ENCODE peak calls at places on chromosomes 12 and 14, in six cellular contexts. S, W, C, E, G and T are unnamed samples.

GRCh38 chr12:107127482-107128185 is 34.3 kb upstream of the CRY1 start:
- DNase-seq in S (no peak), W (no peak), C (no peak), E (no peak), G (no peak), T (no peak)

GRCh38 chr12:107511292-107511691 is 174.3 kb upstream of the PWP1 start:
- DNase-seq in S (no peak), W (no peak), C (no peak), E (no peak), G (no peak), T (no peak)

GRCh38 chr12:47652491-47653234 is 53.2 kb downstream of the RPAP3 start:
- DNase-seq in S (no peak), W (no peak), C (no peak), E (no peak), G (peak), T (peak)

GRCh38 chr12:95004610-95005009 is 1.1 kb upstream of the NDUFA12 start:
- DNase-seq in S (no peak), W (no peak), C (no peak), E (no peak), G (no peak), T (no peak)

GRCh38 chr12:130142736-130143135 is 19.5 kb upstream of the FZD10 start:
- DNase-seq in S (no peak), W (no peak), C (no peak), E (no peak), G (no peak), T (no peak)

GRCh38 chr12:51686727-51687126 is 95.7 kb downstream of the SCN8A start:
- DNase-seq in S (no peak), W (no peak), C (no peak), E (no peak), G (no peak), T (no peak)

GRCh38 chr12:81896771-81897170 is 137.6 kb upstream of the PPFIA2 start:
- DNase-seq in S (no peak), W (no peak), C (no peak), E (no peak), G (no peak), T (peak)

GRCh38 chr14:34655959-34656358 is 26.0 kb upstream of the SNX6 start:
- DNase-seq in S (no peak), W (no peak), C (no peak), E (no peak), G (no peak), T (no peak)

GRCh38 chr12:124772467-124773170 is 91.0 kb downstream of the SCARB1 start:
- DNase-seq in S (no peak), W (no peak), C (no peak), E (no peak), G (no peak), T (no peak)

GRCh38 chr12:84661732-84662326 is 250.8 kb downstream of the SLC6A15 start:
- DNase-seq in S (no peak), W (no peak), C (no peak), E (no peak), G (no peak), T (no peak)

GRCh38 chr14:94689218-94689984 is 77.2 kb downstream of the SERPINA3 start:
- DNase-seq in S (no peak), W (peak), C (peak), E (peak), G (peak), T (peak)

GRCh38 chr12:83461326-83461985 is 774.8 kb downstream of the TMTC2 start:
- DNase-seq in S (no peak), W (no peak), C (no peak), E (no peak), G (no peak), T (no peak)

GRCh38 chr12:92707926-92708325 is 5.1 kb downstream of the PLEKHG7 start:
- DNase-seq in S (no peak), W (no peak), C (no peak), E (no peak), G (no peak), T (no peak)

GRCh38 chr14:53840444-53840843 is 116.2 kb downstream of the BMP4 start:
- DNase-seq in S (no peak), W (no peak), C (no peak), E (no peak), G (no peak), T (no peak)

GRCh38 chr12:1552171-1552570 is 42.2 kb downstream of the FBXL14 start:
- DNase-seq in S (no peak), W (no peak), C (no peak), E (no peak), G (no peak), T (no peak)

GRCh38 chr12:62862259-62862881 is 72.6 kb downstream of the PPM1H start:
- DNase-seq in S (no peak), W (no peak), C (no peak), E (no peak), G (no peak), T (no peak)

GRCh38 chr14:98599082-98599481 is 672.9 kb downstream of the BCL11B start:
- DNase-seq in S (no peak), W (no peak), C (no peak), E (no peak), G (no peak), T (no peak)

GRCh38 chr14:80629606-80630005 is 311.9 kb downstream of the CEP128 start:
- DNase-seq in S (no peak), W (no peak), C (no peak), E (no peak), G (no peak), T (no peak)

GRCh38 chr12:111100554-111100953 is 180.2 kb upstream of the MYL2 start:
- DNase-seq in S (no peak), W (no peak), C (no peak), E (no peak), G (no peak), T (no peak)

GRCh38 chr14:50063876-50064420 is 52.4 kb downstream of the VCPKMT start:
- DNase-seq in S (no peak), W (no peak), C (no peak), E (no peak), G (no peak), T (no peak)

GRCh38 chr14:59511916-59512530 is 27.7 kb downstream of the JKAMP start:
- DNase-seq in S (no peak), W (peak), C (peak), E (no peak), G (no peak), T (peak)

GRCh38 chr14:54133896-54134295 is 177.3 kb upstream of the BMP4 start:
- DNase-seq in S (no peak), W (no peak), C (no peak), E (no peak), G (peak), T (no peak)

GRCh38 chr12:24551368-24551767 is 397.5 kb downstream of the BCAT1 start:
- DNase-seq in S (peak), W (no peak), C (no peak), E (no peak), G (no peak), T (no peak)

GRCh38 chr12:113837059-113837458 is 129.1 kb downstream of the RBM19 start:
- DNase-seq in S (no peak), W (no peak), C (no peak), E (no peak), G (no peak), T (no peak)

GRCh38 chr12:48286665-48287064 is 64.1 kb downstream of the ZNF641 start:
- DNase-seq in S (no peak), W (peak), C (no peak), E (no peak), G (no peak), T (peak)

GRCh38 chr14:81330619-81331122 is 69.5 kb downstream of the STON2 start:
- DNase-seq in S (no peak), W (no peak), C (no peak), E (no peak), G (no peak), T (no peak)

GRCh38 chr14:80202888-80203562 is 8.3 kb downstream of the DIO2 start:
- DNase-seq in S (no peak), W (peak), C (no peak), E (no peak), G (peak), T (peak)

GRCh38 chr12:76784600-76785051 is 20.7 kb downstream of the ZDHHC17 start:
- DNase-seq in S (no peak), W (no peak), C (no peak), E (no peak), G (no peak), T (no peak)

GRCh38 chr12:128814411-128815261 is 9.1 kb downstream of the SLC15A4 start:
- DNase-seq in S (no peak), W (no peak), C (no peak), E (no peak), G (no peak), T (no peak)

GRCh38 chr14:55600784-55601561 is 21.0 kb downstream of the KTN1 start:
- DNase-seq in S (no peak), W (no peak), C (no peak), E (no peak), G (no peak), T (no peak)

GRCh38 chr14:95741051-95741490 is 27.1 kb upstream of the TCL1A start:
- DNase-seq in S (no peak), W (no peak), C (no peak), E (no peak), G (peak), T (no peak)